ENCODE peak calls at places on chromosomes 7 and 10, in ten cellular contexts. One of them, this sample, is unnamed.

GRCh38 chr7:73741600-73741999 is 3.0 kb upstream of the ABHD11 start:
- DNase-seq in WTC11: peak
- DNase-seq in upper lobe of right lung: no peak
- DNase-seq in psoas muscle: no peak
- DNase-seq in RWPE1: no peak
- DNase-seq in epithelial cell of esophagus: no peak
- DNase-seq in MCF 10A: no peak
- DNase-seq in body of pancreas: peak
- DNase-seq in GM23338: peak
- DNase-seq in HCT116: no peak
- DNase-seq in this sample: no peak

GRCh38 chr10:49089789-49090595 is 25.3 kb downstream of the VSTM4 start:
- DNase-seq in upper lobe of right lung: peak
- DNase-seq in GM23338: no peak
- DNase-seq in epithelial cell of esophagus: no peak
- DNase-seq in RWPE1: no peak
- DNase-seq in MCF 10A: no peak
- DNase-seq in WTC11: no peak
- DNase-seq in psoas muscle: no peak
- DNase-seq in body of pancreas: peak
- DNase-seq in HCT116: no peak
- DNase-seq in this sample: no peak

GRCh38 chr10:69789164-69789576 is 12.5 kb upstream of the COL13A1 start:
- DNase-seq in RWPE1: peak
- DNase-seq in HCT116: no peak
- DNase-seq in psoas muscle: no peak
- DNase-seq in body of pancreas: no peak
- DNase-seq in upper lobe of right lung: no peak
- DNase-seq in WTC11: peak
- DNase-seq in MCF 10A: no peak
- DNase-seq in epithelial cell of esophagus: no peak
- DNase-seq in GM23338: peak
- DNase-seq in this sample: no peak

GRCh38 chr10:14146501-14146900 is 184.2 kb downstream of the FRMD4A start:
- DNase-seq in RWPE1: no peak
- DNase-seq in psoas muscle: no peak
- DNase-seq in body of pancreas: no peak
- DNase-seq in GM23338: no peak
- DNase-seq in upper lobe of right lung: no peak
- DNase-seq in HCT116: no peak
- DNase-seq in epithelial cell of esophagus: peak
- DNase-seq in WTC11: no peak
- DNase-seq in MCF 10A: no peak
- DNase-seq in this sample: no peak

GRCh38 chr10:11042375-11042774 is 24.7 kb downstream of the CELF2 start:
- DNase-seq in body of pancreas: no peak
- DNase-seq in GM23338: no peak
- DNase-seq in WTC11: no peak
- DNase-seq in psoas muscle: no peak
- DNase-seq in epithelial cell of esophagus: no peak
- DNase-seq in MCF 10A: no peak
- DNase-seq in RWPE1: no peak
- DNase-seq in HCT116: no peak
- DNase-seq in upper lobe of right lung: no peak
- DNase-seq in this sample: no peak

GRCh38 chr10:71770255-71770654 is 3.1 kb downstream of the VSIR start:
- DNase-seq in psoas muscle: no peak
- DNase-seq in HCT116: no peak
- DNase-seq in upper lobe of right lung: no peak
- DNase-seq in RWPE1: no peak
- DNase-seq in GM23338: no peak
- DNase-seq in WTC11: no peak
- DNase-seq in MCF 10A: peak
- DNase-seq in epithelial cell of esophagus: peak
- DNase-seq in body of pancreas: no peak
- DNase-seq in this sample: no peak

GRCh38 chr7:38222481-38223096 is 44.5 kb downstream of the STARD3NL start:
- DNase-seq in psoas muscle: no peak
- DNase-seq in WTC11: no peak
- DNase-seq in HCT116: peak
- DNase-seq in epithelial cell of esophagus: peak
- DNase-seq in GM23338: peak
- DNase-seq in body of pancreas: peak
- DNase-seq in RWPE1: peak
- DNase-seq in upper lobe of right lung: no peak
- DNase-seq in MCF 10A: peak
- DNase-seq in this sample: peak

GRCh38 chr7:2824678-2825461 is 19.2 kb downstream of the GNA12 start:
- DNase-seq in GM23338: peak
- DNase-seq in upper lobe of right lung: no peak
- DNase-seq in psoas muscle: no peak
- DNase-seq in HCT116: no peak
- DNase-seq in MCF 10A: no peak
- DNase-seq in epithelial cell of esophagus: no peak
- DNase-seq in body of pancreas: no peak
- DNase-seq in WTC11: peak
- DNase-seq in RWPE1: no peak
- DNase-seq in this sample: no peak

GRCh38 chr7:87627634-87627994 is 584 bp upstream of the RUNDC3B start:
- DNase-seq in WTC11: peak
- DNase-seq in RWPE1: no peak
- DNase-seq in HCT116: no peak
- DNase-seq in upper lobe of right lung: no peak
- DNase-seq in body of pancreas: peak
- DNase-seq in MCF 10A: no peak
- DNase-seq in psoas muscle: peak
- DNase-seq in GM23338: peak
- DNase-seq in epithelial cell of esophagus: no peak
- DNase-seq in this sample: peak

GRCh38 chr7:87628780-87629569 is 777 bp downstream of the RUNDC3B start:
- DNase-seq in body of pancreas: peak
- DNase-seq in RWPE1: peak
- DNase-seq in MCF 10A: no peak
- DNase-seq in psoas muscle: peak
- DNase-seq in GM23338: peak
- DNase-seq in HCT116: peak
- DNase-seq in epithelial cell of esophagus: peak
- DNase-seq in WTC11: peak
- DNase-seq in upper lobe of right lung: peak
- DNase-seq in this sample: peak

GRCh38 chr7:87625101-87625500 is 3.1 kb upstream of the RUNDC3B start:
- DNase-seq in psoas muscle: no peak
- DNase-seq in RWPE1: no peak
- DNase-seq in MCF 10A: no peak
- DNase-seq in body of pancreas: no peak
- DNase-seq in GM23338: no peak
- DNase-seq in HCT116: no peak
- DNase-seq in epithelial cell of esophagus: no peak
- DNase-seq in upper lobe of right lung: no peak
- DNase-seq in WTC11: no peak
- DNase-seq in this sample: no peak

DNA sequence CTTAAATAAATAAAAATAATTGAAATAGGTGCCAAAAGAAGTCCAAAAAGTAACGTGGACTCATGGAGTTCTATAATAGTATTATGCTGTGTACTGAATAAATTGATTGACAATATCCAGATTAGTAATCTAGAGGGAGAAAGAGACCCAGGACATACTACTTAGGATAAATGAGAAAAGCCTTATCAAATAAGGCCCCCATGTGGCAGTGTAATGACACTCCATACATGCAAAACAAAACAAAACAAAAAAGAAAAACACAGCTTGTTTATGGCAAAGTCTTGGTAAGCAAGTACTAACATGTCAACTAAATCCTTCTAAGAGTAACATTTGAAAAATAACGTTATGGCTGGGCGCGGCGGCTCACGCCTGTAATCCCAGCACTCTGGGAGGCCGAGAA is 3.6 kb upstream of the RUNDC3B start:
- DNase-seq in HCT116: no peak
- DNase-seq in WTC11: no peak
- DNase-seq in body of pancreas: no peak
- DNase-seq in psoas muscle: no peak
- DNase-seq in GM23338: no peak
- DNase-seq in epithelial cell of esophagus: no peak
- DNase-seq in upper lobe of right lung: no peak
- DNase-seq in RWPE1: no peak
- DNase-seq in MCF 10A: no peak
- DNase-seq in this sample: no peak
- TF ChIP-seq CTCF in HCT116: peak
- TF ChIP-seq CTCF in WTC11: no peak
- TF ChIP-seq CTCF in body of pancreas: no peak
- TF ChIP-seq CTCF in psoas muscle: no peak
- TF ChIP-seq CTCF in GM23338: peak
- TF ChIP-seq CTCF in epithelial cell of esophagus: no peak
- TF ChIP-seq CTCF in upper lobe of right lung: no peak
- TF ChIP-seq CTCF in RWPE1: no peak
- TF ChIP-seq CTCF in MCF 10A: no peak
- TF ChIP-seq CTCF in this sample: peak

GRCh38 chr10:102394801-102395676 is 466 bp upstream of the NFKB2 start:
- DNase-seq in epithelial cell of esophagus: peak
- DNase-seq in MCF 10A: peak
- DNase-seq in body of pancreas: peak
- DNase-seq in GM23338: peak
- DNase-seq in psoas muscle: peak
- DNase-seq in WTC11: peak
- DNase-seq in RWPE1: peak
- DNase-seq in upper lobe of right lung: peak
- DNase-seq in HCT116: peak
- DNase-seq in this sample: peak

GRCh38 chr10:102395677-102396197 is at the start of gene NFKB2:
- DNase-seq in MCF 10A: peak
- DNase-seq in upper lobe of right lung: no peak
- DNase-seq in body of pancreas: no peak
- DNase-seq in epithelial cell of esophagus: no peak
- DNase-seq in psoas muscle: no peak
- DNase-seq in WTC11: no peak
- DNase-seq in RWPE1: no peak
- DNase-seq in GM23338: no peak
- DNase-seq in HCT116: no peak
- DNase-seq in this sample: no peak

GRCh38 chr10:102393411-102394078 is 2.0 kb upstream of the NFKB2 start:
- DNase-seq in RWPE1: no peak
- DNase-seq in HCT116: no peak
- DNase-seq in GM23338: peak
- DNase-seq in WTC11: no peak
- DNase-seq in psoas muscle: no peak
- DNase-seq in upper lobe of right lung: no peak
- DNase-seq in body of pancreas: no peak
- DNase-seq in MCF 10A: no peak
- DNase-seq in epithelial cell of esophagus: no peak
- DNase-seq in this sample: no peak

GRCh38 chr10:102392306-102392705 is 3.2 kb upstream of the NFKB2 start:
- DNase-seq in HCT116: no peak
- DNase-seq in MCF 10A: no peak
- DNase-seq in psoas muscle: no peak
- DNase-seq in epithelial cell of esophagus: no peak
- DNase-seq in RWPE1: no peak
- DNase-seq in WTC11: no peak
- DNase-seq in body of pancreas: no peak
- DNase-seq in upper lobe of right lung: no peak
- DNase-seq in GM23338: no peak
- DNase-seq in this sample: no peak

GRCh38 chr10:102394079-102394800 is 1.3 kb upstream of the NFKB2 start:
- DNase-seq in upper lobe of right lung: peak
- DNase-seq in HCT116: peak
- DNase-seq in psoas muscle: peak
- DNase-seq in body of pancreas: peak
- DNase-seq in epithelial cell of esophagus: peak
- DNase-seq in RWPE1: peak
- DNase-seq in GM23338: peak
- DNase-seq in WTC11: peak
- DNase-seq in MCF 10A: peak
- DNase-seq in this sample: peak
- TF ChIP-seq CTCF in upper lobe of right lung: peak
- TF ChIP-seq CTCF in HCT116: no peak
- TF ChIP-seq CTCF in psoas muscle: no peak
- TF ChIP-seq CTCF in body of pancreas: peak
- TF ChIP-seq CTCF in epithelial cell of esophagus: no peak
- TF ChIP-seq CTCF in RWPE1: peak
- TF ChIP-seq CTCF in GM23338: peak
- TF ChIP-seq CTCF in WTC11: no peak
- TF ChIP-seq CTCF in MCF 10A: no peak
- TF ChIP-seq CTCF in this sample: no peak

DNA sequence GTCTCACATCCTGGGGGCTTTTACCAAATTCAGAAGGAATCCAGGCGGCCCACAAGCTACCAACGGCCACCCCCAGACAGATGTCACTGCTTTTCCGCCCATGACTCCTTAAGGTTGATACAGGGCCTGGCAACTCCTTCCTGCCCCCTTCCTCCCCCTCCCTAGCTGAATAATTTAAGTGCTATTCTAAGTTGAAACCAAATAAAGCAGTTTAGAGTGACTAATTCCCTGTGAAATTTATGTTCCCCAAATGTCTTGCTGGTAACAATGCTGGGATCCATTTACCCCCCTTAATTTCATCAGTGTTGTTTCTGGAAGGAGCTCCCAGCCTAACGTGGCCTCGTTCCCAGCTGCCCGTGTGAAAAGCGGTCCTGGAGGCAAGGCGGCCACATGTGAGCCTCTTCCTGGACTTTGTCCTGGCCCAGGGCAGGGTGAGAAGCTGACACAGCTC is 109.6 kb downstream of the TMEM130 start:
- DNase-seq in epithelial cell of esophagus: no peak
- DNase-seq in HCT116: no peak
- DNase-seq in MCF 10A: peak
- DNase-seq in psoas muscle: no peak
- DNase-seq in WTC11: no peak
- DNase-seq in RWPE1: no peak
- DNase-seq in upper lobe of right lung: no peak
- DNase-seq in GM23338: no peak
- DNase-seq in body of pancreas: no peak
- DNase-seq in this sample: no peak
- TF ChIP-seq CTCF in epithelial cell of esophagus: no peak
- TF ChIP-seq CTCF in HCT116: no peak
- TF ChIP-seq CTCF in MCF 10A: no peak
- TF ChIP-seq CTCF in psoas muscle: no peak
- TF ChIP-seq CTCF in WTC11: no peak
- TF ChIP-seq CTCF in RWPE1: no peak
- TF ChIP-seq CTCF in upper lobe of right lung: no peak
- TF ChIP-seq CTCF in GM23338: no peak
- TF ChIP-seq CTCF in body of pancreas: no peak
- TF ChIP-seq CTCF in this sample: no peak

DNA sequence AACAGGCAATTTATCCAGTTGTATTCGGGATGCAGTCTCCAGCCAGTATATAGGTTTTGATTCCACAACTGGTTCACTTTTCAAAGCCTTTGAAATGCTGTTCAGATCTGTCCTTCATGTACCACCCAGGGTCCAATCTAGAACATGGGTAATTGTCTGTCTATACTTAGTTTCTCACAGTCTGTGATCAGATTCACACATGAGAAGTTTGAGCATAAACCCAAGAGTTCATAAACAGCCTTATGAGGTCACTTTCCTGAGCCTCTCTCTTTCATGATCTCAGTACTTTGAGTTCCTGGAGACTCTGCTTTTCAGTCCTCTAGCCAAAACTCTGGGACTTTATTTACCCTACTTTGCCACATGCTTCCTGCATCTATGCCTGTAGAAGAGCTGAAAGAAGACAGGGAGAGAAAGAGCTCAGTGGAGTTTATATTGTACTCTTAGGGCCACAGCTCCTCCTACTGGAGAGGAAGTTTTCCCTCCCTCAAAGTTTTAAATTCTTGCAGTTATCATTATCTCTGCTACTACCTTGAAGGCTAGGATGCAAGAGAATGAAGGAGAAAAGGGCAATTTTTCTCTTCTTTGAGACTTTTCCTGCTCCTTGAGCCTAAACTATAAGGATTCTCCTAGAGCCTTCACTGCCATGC is 172.0 kb downstream of the ZEB1 start:
- DNase-seq in GM23338: peak
- DNase-seq in upper lobe of right lung: no peak
- DNase-seq in epithelial cell of esophagus: peak
- DNase-seq in HCT116: peak
- DNase-seq in RWPE1: no peak
- DNase-seq in WTC11: no peak
- DNase-seq in MCF 10A: peak
- DNase-seq in psoas muscle: no peak
- DNase-seq in body of pancreas: peak
- DNase-seq in this sample: peak
- TF ChIP-seq CTCF in GM23338: peak
- TF ChIP-seq CTCF in upper lobe of right lung: peak
- TF ChIP-seq CTCF in epithelial cell of esophagus: peak
- TF ChIP-seq CTCF in HCT116: peak
- TF ChIP-seq CTCF in RWPE1: no peak
- TF ChIP-seq CTCF in WTC11: peak
- TF ChIP-seq CTCF in MCF 10A: peak
- TF ChIP-seq CTCF in psoas muscle: peak
- TF ChIP-seq CTCF in body of pancreas: peak
- TF ChIP-seq CTCF in this sample: peak